ENCODE peak calls at places on chromosomes 5 and 9, in ten cellular contexts. G, A, I, N, P, K, V, B, Y and U are unnamed samples.

GRCh38 chr5:63145167-63145566 is 566.5 kb downstream of the LRRC70 start:
- DNase-seq in K (no peak), V (no peak), B (no peak), I (no peak), A (no peak), G (no peak), N (no peak), P (peak), Y (no peak), U (peak)

GRCh38 chr5:170552486-170553122 is 48.8 kb downstream of the KCNIP1 start:
- DNase-seq in V (no peak), I (no peak), K (peak), N (peak), G (peak), B (no peak), A (peak), P (peak), Y (peak), U (no peak)

GRCh38 chr5:77180167-77181081 is 30.1 kb upstream of the PDE8B start:
- DNase-seq in N (no peak), A (peak), G (no peak), K (peak), I (no peak), P (no peak), V (no peak), Y (peak), B (peak), U (no peak)

GRCh38 chr5:42944989-42945388 is 95.1 kb downstream of the ANXA2R start:
- DNase-seq in G (no peak), B (no peak), I (peak), V (peak), N (no peak), P (peak), A (no peak), K (peak), Y (no peak), U (no peak)

GRCh38 chr5:87076411-87076810 is 191.3 kb upstream of the RASA1 start:
- DNase-seq in V (no peak), G (no peak), I (no peak), P (no peak), N (no peak), Y (no peak), A (no peak), K (no peak), B (no peak), U (no peak)

GRCh38 chr5:14745753-14746152 is 81.2 kb downstream of the OTULIN start:
- DNase-seq in G (no peak), Y (no peak), N (no peak), A (no peak), V (no peak), B (no peak), K (no peak), I (no peak), P (no peak), U (no peak)

GRCh38 chr5:155838394-155838793 is 488.6 kb upstream of the SGCD start:
- DNase-seq in I (no peak), B (no peak), P (no peak), Y (no peak), A (no peak), V (no peak), N (no peak), K (no peak), G (no peak), U (no peak)

GRCh38 chr9:120876842-120877240 is at the start of gene PHF19:
- DNase-seq in I (peak), Y (no peak), K (peak), B (peak), A (peak), G (no peak), P (no peak), V (no peak), N (no peak), U (no peak)

GRCh38 chr9:89497181-89497963 is 541 bp downstream of the SEMA4D start:
- DNase-seq in V (no peak), P (no peak), I (peak), A (peak), G (no peak), Y (peak), N (no peak), B (peak), K (no peak), U (no peak)

GRCh38 chr5:61184708-61185107 is 22.4 kb upstream of the SMIM15 start:
- DNase-seq in K (peak), I (no peak), B (no peak), Y (no peak), G (no peak), P (no peak), A (no peak), N (no peak), V (no peak), U (no peak)

GRCh38 chr5:146091881-146092280 is 13.5 kb downstream of the PLAC8L1 start:
- DNase-seq in Y (no peak), I (no peak), P (no peak), A (no peak), K (peak), V (no peak), N (no peak), G (no peak), B (no peak), U (no peak)

GRCh38 chr9:132582276-132582785 is at the start of gene BARHL1:
- DNase-seq in V (no peak), N (no peak), A (no peak), K (no peak), P (no peak), G (no peak), I (no peak), B (no peak), Y (no peak), U (no peak)
- H3K4me3 ChIP-seq in V (no peak), N (peak), A (peak), K (peak), P (peak), G (peak), I (peak), B (no peak), Y (peak), U (no peak)

DNA sequence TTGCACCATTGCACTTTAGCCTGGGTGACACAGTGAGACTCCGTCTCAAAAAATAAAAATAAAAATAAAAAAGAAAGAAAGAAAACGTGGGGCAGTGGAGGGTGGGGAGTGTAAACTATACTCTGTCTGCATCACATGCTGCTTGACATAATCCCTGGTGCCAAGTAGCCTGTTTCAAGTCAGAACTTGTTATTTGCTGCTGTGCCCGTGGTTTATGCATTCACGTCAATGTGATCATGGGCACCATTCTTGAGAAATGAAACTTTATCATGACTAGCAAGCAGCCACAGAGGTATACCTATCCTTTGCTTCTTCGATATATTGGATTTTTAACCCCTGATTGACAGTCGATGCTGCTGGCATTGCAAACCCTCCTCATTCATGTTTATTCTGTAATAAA is 4.1 kb upstream of the SMU1 start:
- DNase-seq in B (no peak), N (no peak), A (no peak), V (no peak), P (no peak), G (no peak), Y (no peak), K (no peak), I (no peak), U (no peak)
- H3K4me3 ChIP-seq in B (no peak), N (no peak), A (peak), V (no peak), P (peak), G (no peak), Y (no peak), K (no peak), I (no peak), U (no peak)

GRCh38 chr9:105330755-105331154 is 86.3 kb downstream of the SLC44A1 start:
- DNase-seq in P (no peak), I (no peak), Y (no peak), A (no peak), N (no peak), G (no peak), K (no peak), B (no peak), V (no peak), U (no peak)

GRCh38 chr9:105329729-105330082 is 85.3 kb downstream of the SLC44A1 start:
- DNase-seq in I (no peak), B (no peak), K (peak), N (no peak), Y (no peak), V (no peak), A (no peak), G (no peak), P (no peak), U (no peak)

GRCh38 chr9:105331160-105331559 is 86.7 kb downstream of the SLC44A1 start:
- DNase-seq in I (no peak), G (no peak), K (no peak), N (no peak), P (no peak), V (no peak), A (no peak), Y (no peak), B (no peak), U (no peak)

GRCh38 chr9:105328872-105329728 is 84.6 kb downstream of the SLC44A1 start:
- DNase-seq in Y (no peak), V (no peak), P (peak), I (no peak), K (no peak), G (no peak), B (no peak), N (no peak), A (no peak), U (peak)

GRCh38 chr9:105330201-105330600 is 85.8 kb downstream of the SLC44A1 start:
- DNase-seq in V (no peak), K (no peak), I (no peak), P (no peak), A (no peak), N (no peak), G (no peak), Y (no peak), B (no peak), U (no peak)
- H3K4me3 ChIP-seq in V (no peak), K (peak), I (no peak), P (no peak), A (no peak), N (no peak), G (no peak), Y (no peak), B (no peak), U (no peak)

GRCh38 chr5:5146530-5147160 is 6.5 kb downstream of the ADAMTS16 start:
- DNase-seq in N (no peak), K (no peak), P (no peak), V (no peak), A (no peak), I (no peak), G (no peak), Y (no peak), B (no peak), U (no peak)
- H3K4me3 ChIP-seq in N (no peak), K (peak), P (no peak), V (no peak), A (no peak), I (peak), G (no peak), Y (no peak), B (no peak), U (no peak)

GRCh38 chr9:91117959-91118651 is 243.6 kb downstream of the AUH start:
- DNase-seq in N (peak), P (peak), K (peak), I (no peak), A (peak), Y (peak), B (peak), G (peak), V (peak), U (peak)

GRCh38 chr9:91119147-91119546 is 242.6 kb downstream of the AUH start:
- DNase-seq in I (no peak), A (no peak), N (no peak), P (no peak), B (no peak), Y (no peak), G (no peak), K (peak), V (no peak), U (no peak)

GRCh38 chr9:91116226-91116625 is 245.5 kb downstream of the AUH start:
- DNase-seq in V (no peak), Y (no peak), I (no peak), N (no peak), K (no peak), P (no peak), G (peak), B (no peak), A (no peak), U (no peak)

GRCh38 chr9:91116711-91117110 is 245.0 kb downstream of the AUH start:
- DNase-seq in G (no peak), K (no peak), N (no peak), V (no peak), I (no peak), A (no peak), P (no peak), Y (no peak), B (no peak), U (no peak)

DNA sequence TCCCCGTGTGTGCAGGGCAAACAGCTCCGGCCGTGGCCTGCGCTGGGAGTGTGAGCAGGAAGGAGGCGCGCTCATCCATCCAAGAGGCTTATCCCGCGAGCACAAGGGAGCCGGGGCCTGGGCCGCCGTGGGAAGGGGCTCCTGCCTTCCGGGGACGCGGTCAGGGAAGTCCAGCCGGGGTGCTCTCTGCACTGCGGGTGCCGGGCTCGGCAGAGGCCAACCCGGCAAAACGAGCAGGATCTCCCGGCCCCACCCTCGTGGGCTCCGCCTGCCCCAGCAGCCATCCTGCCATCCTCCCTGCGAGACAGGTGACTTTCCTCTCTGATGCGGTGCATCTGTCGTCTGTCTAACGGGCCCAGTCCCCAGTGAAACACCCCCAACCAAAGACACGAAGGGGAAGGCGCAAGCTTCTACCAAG is 244.2 kb downstream of the AUH start:
- DNase-seq in Y (no peak), G (no peak), V (no peak), B (no peak), I (no peak), P (no peak), A (no peak), N (no peak), K (no peak), U (no peak)
- H3K4me3 ChIP-seq in Y (peak), G (peak), V (no peak), B (no peak), I (no peak), P (no peak), A (no peak), N (no peak), K (peak), U (no peak)

GRCh38 chr5:175520873-175521272 is 42.5 kb downstream of the SFXN1 start:
- DNase-seq in K (no peak), P (no peak), I (no peak), N (no peak), B (no peak), A (no peak), G (no peak), V (no peak), Y (no peak), U (no peak)

GRCh38 chr5:175519006-175519405 is 40.6 kb downstream of the SFXN1 start:
- DNase-seq in Y (no peak), K (no peak), G (no peak), A (no peak), N (no peak), B (no peak), I (no peak), V (no peak), P (no peak), U (no peak)

GRCh38 chr5:175517824-175518450 is 39.6 kb downstream of the SFXN1 start:
- DNase-seq in P (no peak), G (no peak), I (no peak), N (no peak), V (peak), B (no peak), Y (no peak), K (peak), A (no peak), U (no peak)

GRCh38 chr5:175521313-175521833 is 43.0 kb downstream of the SFXN1 start:
- DNase-seq in G (no peak), B (no peak), A (no peak), N (no peak), Y (no peak), I (no peak), V (no peak), K (no peak), P (no peak), U (no peak)

GRCh38 chr5:175520321-175520720 is 42.0 kb downstream of the SFXN1 start:
- DNase-seq in V (no peak), G (no peak), K (no peak), B (no peak), N (no peak), P (no peak), A (no peak), I (no peak), Y (no peak), U (no peak)
- H3K4me3 ChIP-seq in V (no peak), G (no peak), K (no peak), B (no peak), N (no peak), P (no peak), A (no peak), I (no peak), Y (no peak), U (no peak)

GRCh38 chr5:159082491-159082890 is 17.2 kb downstream of the EBF1 start:
- DNase-seq in N (no peak), I (no peak), P (no peak), V (no peak), B (no peak), G (no peak), A (no peak), Y (no peak), K (no peak), U (no peak)

GRCh38 chr5:159084053-159084452 is 15.7 kb downstream of the EBF1 start:
- DNase-seq in B (no peak), V (no peak), N (no peak), K (no peak), A (no peak), P (no peak), G (no peak), Y (no peak), I (no peak), U (no peak)

GRCh38 chr5:159088371-159088770 is 11.3 kb downstream of the EBF1 start:
- DNase-seq in I (no peak), K (no peak), A (no peak), P (no peak), V (no peak), B (no peak), G (no peak), Y (no peak), N (no peak), U (no peak)

GRCh38 chr5:159083532-159083931 is 16.2 kb downstream of the EBF1 start:
- DNase-seq in P (no peak), A (peak), G (no peak), V (no peak), I (no peak), N (no peak), K (no peak), B (no peak), Y (no peak), U (no peak)
- H3K4me3 ChIP-seq in P (no peak), A (no peak), G (no peak), V (no peak), I (no peak), N (no peak), K (no peak), B (no peak), Y (no peak), U (no peak)

DNA sequence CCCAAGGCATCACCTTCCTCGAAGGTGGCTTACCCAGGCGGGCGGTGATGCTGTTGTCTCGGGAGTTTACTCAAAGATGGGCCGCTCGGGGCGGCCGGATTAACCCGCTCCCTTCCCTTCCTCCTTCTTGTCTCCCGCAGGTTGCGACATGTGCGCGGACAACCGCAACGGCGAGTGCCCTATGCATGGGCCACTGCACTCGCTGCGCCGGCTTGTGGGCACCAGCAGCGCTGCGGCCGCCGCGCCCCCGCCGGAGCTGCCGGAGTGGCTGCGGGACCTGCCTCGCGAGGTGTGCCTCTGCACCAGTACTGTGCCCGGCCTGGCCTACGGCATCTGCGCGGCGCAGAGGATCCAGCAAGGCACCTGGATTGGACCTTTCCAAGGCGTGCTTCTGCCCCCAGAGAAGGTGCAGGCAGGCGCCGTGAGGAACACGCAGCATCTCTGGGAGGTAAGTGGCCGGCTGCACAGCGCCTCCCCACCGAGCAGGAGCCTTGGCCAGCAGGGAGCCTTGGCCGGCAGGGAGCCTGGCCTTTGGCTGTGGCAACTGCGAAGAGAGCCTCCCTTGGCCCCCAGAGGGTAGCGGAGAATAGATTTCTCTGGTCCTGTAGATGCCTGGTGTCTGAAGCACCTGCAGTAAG is 10.6 kb downstream of the PRDM6 start:
- DNase-seq in N (no peak), P (no peak), B (peak), G (no peak), I (peak), V (no peak), A (peak), Y (no peak), K (no peak), U (no peak)
- H3K4me3 ChIP-seq in N (peak), P (peak), B (peak), G (peak), I (peak), V (no peak), A (peak), Y (peak), K (no peak), U (no peak)

GRCh38 chr5:137888489-137888874 is 775 bp upstream of the PKD2L2 start:
- DNase-seq in Y (no peak), G (no peak), P (no peak), A (no peak), K (no peak), V (peak), I (no peak), N (no peak), B (no peak), U (no peak)
- H3K4me3 ChIP-seq in Y (peak), G (peak), P (peak), A (no peak), K (peak), V (peak), I (peak), N (peak), B (peak), U (no peak)

GRCh38 chr9:136662326-136662655 is 425 bp upstream of the EGFL7 start:
- DNase-seq in I (no peak), K (no peak), P (no peak), Y (no peak), A (no peak), N (no peak), V (no peak), G (no peak), B (no peak), U (no peak)
- H3K4me3 ChIP-seq in I (no peak), K (no peak), P (no peak), Y (peak), A (no peak), N (peak), V (peak), G (peak), B (no peak), U (no peak)